ENCODE peak calls at places on chromosome 21, in ten cellular contexts. G is heart right ventricle, I is adrenal gland, K is tibial nerve, Y is psoas muscle, W is uterus, D is A673, H is cardiac muscle cell, P is GM23338, J is heart left ventricle. Z is an unnamed sample.

GRCh38 chr21:36860736-36861594 is 105.5 kb downstream of the HLCS start:
- DNase-seq in I (no peak), D (no peak), Y (no peak), H (peak; percentile 75), P (no peak), G (no peak), W (no peak), K (no peak), J (no peak), Z (peak; percentile 31)

GRCh38 chr21:17726047-17726446 is 93.1 kb downstream of the C21orf91 start:
- DNase-seq in J (no peak), H (no peak), W (no peak), Y (no peak), I (peak; percentile 2), P (peak; percentile 43), D (no peak), K (no peak), G (no peak), Z (no peak)

GRCh38 chr21:36709030-36709867 is 10.3 kb downstream of the SIM2 start:
- DNase-seq in J (no peak), D (no peak), H (no peak), K (no peak), G (no peak), P (peak; percentile 41), W (no peak), I (no peak), Y (no peak), Z (no peak)

GRCh38 chr21:46079357-46080170 is 18.3 kb upstream of the COL6A2 start:
- DNase-seq in H (peak; percentile 78), K (peak; percentile 40), I (no peak), D (peak; percentile 72), Y (peak; percentile 54), G (peak; percentile 36), J (peak; percentile 65), W (peak; percentile 71), P (no peak), Z (no peak)

GRCh38 chr21:40386301-40386911 is 460.6 kb downstream of the DSCAM start:
- DNase-seq in J (peak; percentile 69), Y (peak; percentile 57), G (peak; percentile 58), K (peak; percentile 39), H (peak; percentile 2), W (no peak), I (peak; percentile 79), D (peak; percentile 25), P (peak; percentile 69), Z (peak; percentile 81)

GRCh38 chr21:36989699-36990507 is 16.6 kb upstream of the RIPPLY3 start:
- DNase-seq in K (peak; percentile 80), I (peak; percentile 96), J (peak; percentile 97), W (peak; percentile 91), D (peak; percentile 95), G (peak; percentile 97), H (peak; percentile 96), Y (peak; percentile 98), P (peak; percentile 92), Z (peak; percentile 98)

GRCh38 chr21:21046063-21046462 is 47.9 kb downstream of the NCAM2 start:
- DNase-seq in I (no peak), H (no peak), Y (no peak), J (no peak), K (no peak), G (no peak), W (no peak), P (peak; percentile 51), D (no peak), Z (no peak)

GRCh38 chr21:16323586-16323985 is 593.8 kb downstream of the USP25 start:
- DNase-seq in H (no peak), P (no peak), I (no peak), G (no peak), W (no peak), K (no peak), D (no peak), Y (no peak), J (no peak), Z (no peak)

GRCh38 chr21:43767498-43767979 is 8.6 kb downstream of the CSTB start:
- DNase-seq in W (no peak), J (no peak), K (no peak), P (no peak), Y (no peak), I (no peak), H (no peak), G (no peak), D (no peak), Z (no peak)
- H3K27ac ChIP-seq in W (no peak overlapping the region), J (peak overlapping the region; percentile 40), K (peak overlapping the region; percentile 65), P (no peak overlapping the region), Y (no peak overlapping the region), I (no peak overlapping the region), H (no peak overlapping the region), G (no peak overlapping the region), D (peak overlapping the region; percentile 53), Z (no peak overlapping the region)

GRCh38 chr21:45074048-45074817 is at the start of gene ADARB1:
- DNase-seq in I (peak; percentile 45), H (peak; percentile 64), P (peak; percentile 74), G (peak; percentile 78), Y (peak; percentile 83), D (peak; percentile 81), J (peak; percentile 76), K (no peak), W (peak; percentile 50), Z (peak; percentile 64)

GRCh38 chr21:45076245-45076661 is 1.9 kb downstream of the ADARB1 start:
- DNase-seq in W (no peak), P (no peak), H (no peak), G (no peak), K (no peak), D (peak; percentile 12), I (no peak), Y (no peak), J (no peak), Z (no peak)

GRCh38 chr21:45073301-45074047 is 906 bp upstream of the ADARB1 start:
- DNase-seq in W (peak; percentile 38), I (peak; percentile 33), D (no peak), H (peak; percentile 40), J (no peak), Y (peak; percentile 63), G (no peak), K (no peak), P (peak; percentile 64), Z (peak; percentile 59)

GRCh38 chr21:45074818-45075605 is 632 bp downstream of the ADARB1 start:
- DNase-seq in Y (peak; percentile 69), D (peak; percentile 45), P (peak; percentile 69), J (no peak), I (peak; percentile 19), H (peak; percentile 34), K (no peak), W (no peak), G (peak; percentile 42), Z (no peak)

GRCh38 chr21:45075606-45076244 is 1.3 kb downstream of the ADARB1 start:
- DNase-seq in H (no peak), D (no peak), J (no peak), P (no peak), K (no peak), W (no peak), Y (no peak), G (no peak), I (no peak), Z (no peak)
- H3K4me1 ChIP-seq in H (no peaks in the 10 kb centered on the region), D (peaks cover 11% of the 10 kb centered on the region), J (peaks cover 30% of the 10 kb centered on the region), P (peaks cover 15% of the 10 kb centered on the region), K (peaks cover 41% of the 10 kb centered on the region), W (no peaks in the 10 kb centered on the region), Y (peaks cover 37% of the 10 kb centered on the region), G (peaks cover 24% of the 10 kb centered on the region), I (no peaks in the 10 kb centered on the region), Z (no peaks in the 10 kb centered on the region)

GRCh38 chr21:39097335-39097861 is 85.9 kb downstream of the PSMG1 start:
- DNase-seq in P (no peak), I (peak; percentile 45), G (no peak), Y (no peak), H (no peak), D (no peak), J (peak; percentile 58), K (no peak), W (no peak), Z (no peak)

GRCh38 chr21:39095681-39096080 is 87.6 kb downstream of the PSMG1 start:
- DNase-seq in K (no peak), Y (no peak), W (no peak), G (no peak), P (no peak), J (no peak), I (no peak), H (no peak), D (no peak), Z (no peak)

GRCh38 chr21:39094847-39095525 is 88.3 kb downstream of the PSMG1 start:
- DNase-seq in Y (no peak), W (no peak), J (no peak), H (peak; percentile 97), I (peak; percentile 48), D (peak; percentile 5), G (no peak), P (no peak), K (no peak), Z (no peak)

GRCh38 chr21:39097981-39098380 is 85.3 kb downstream of the PSMG1 start:
- DNase-seq in H (no peak), W (no peak), K (no peak), Y (no peak), G (no peak), I (no peak), P (no peak), D (no peak), J (no peak), Z (no peak)

DNA sequence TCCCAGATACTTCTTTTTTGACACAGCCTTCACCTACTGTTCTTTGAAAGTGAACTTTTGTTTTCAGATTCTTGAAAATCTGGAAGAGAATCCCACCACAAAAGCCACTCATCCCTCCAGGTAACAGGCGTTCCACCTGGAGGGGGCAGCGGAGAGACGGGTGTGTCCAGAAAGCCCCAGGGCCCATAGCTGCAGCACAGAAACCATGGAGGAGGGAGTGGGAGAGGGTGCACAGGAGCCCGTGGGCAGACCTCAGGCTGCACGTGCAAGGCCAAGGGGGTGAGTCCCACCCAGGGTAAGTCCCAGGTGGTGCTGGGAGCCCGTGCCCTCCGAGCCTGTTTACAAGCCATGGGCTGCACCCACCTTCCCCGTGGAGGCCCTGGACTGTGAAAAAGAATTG is 86.5 kb downstream of the PSMG1 start:
- DNase-seq in H (no peak), W (no peak), G (no peak), P (peak; percentile 76), D (no peak), J (no peak), Y (no peak), K (no peak), I (no peak), Z (no peak)
- TF ChIP-seq CTCF in H (no peak), W (no peak), G (no peak), P (peak; percentile 69), D (peak; percentile 9), J (no peak), Y (no peak), K (no peak), I (no peak), Z (no peak)

GRCh38 chr21:44684077-44684476 is 2.1 kb upstream of the KRTAP12-1 start:
- DNase-seq in D (no peak), Y (no peak), P (no peak), J (no peak), W (no peak), H (no peak), I (no peak), K (no peak), G (no peak), Z (no peak)

GRCh38 chr21:44686000-44686781 is 4.2 kb upstream of the KRTAP12-1 start:
- DNase-seq in D (peak; percentile 35), W (no peak), Y (no peak), I (no peak), K (no peak), G (no peak), H (no peak), J (no peak), P (peak; percentile 27), Z (no peak)

GRCh38 chr21:44684483-44684882 is 2.5 kb upstream of the KRTAP12-1 start:
- DNase-seq in P (no peak), Y (no peak), H (no peak), K (no peak), W (no peak), D (no peak), G (no peak), I (no peak), J (no peak), Z (no peak)

GRCh38 chr21:44687671-44688070 is 5.7 kb upstream of the KRTAP12-1 start:
- DNase-seq in Y (no peak), P (no peak), W (no peak), D (no peak), K (no peak), I (no peak), J (no peak), H (no peak), G (no peak), Z (no peak)

DNA sequence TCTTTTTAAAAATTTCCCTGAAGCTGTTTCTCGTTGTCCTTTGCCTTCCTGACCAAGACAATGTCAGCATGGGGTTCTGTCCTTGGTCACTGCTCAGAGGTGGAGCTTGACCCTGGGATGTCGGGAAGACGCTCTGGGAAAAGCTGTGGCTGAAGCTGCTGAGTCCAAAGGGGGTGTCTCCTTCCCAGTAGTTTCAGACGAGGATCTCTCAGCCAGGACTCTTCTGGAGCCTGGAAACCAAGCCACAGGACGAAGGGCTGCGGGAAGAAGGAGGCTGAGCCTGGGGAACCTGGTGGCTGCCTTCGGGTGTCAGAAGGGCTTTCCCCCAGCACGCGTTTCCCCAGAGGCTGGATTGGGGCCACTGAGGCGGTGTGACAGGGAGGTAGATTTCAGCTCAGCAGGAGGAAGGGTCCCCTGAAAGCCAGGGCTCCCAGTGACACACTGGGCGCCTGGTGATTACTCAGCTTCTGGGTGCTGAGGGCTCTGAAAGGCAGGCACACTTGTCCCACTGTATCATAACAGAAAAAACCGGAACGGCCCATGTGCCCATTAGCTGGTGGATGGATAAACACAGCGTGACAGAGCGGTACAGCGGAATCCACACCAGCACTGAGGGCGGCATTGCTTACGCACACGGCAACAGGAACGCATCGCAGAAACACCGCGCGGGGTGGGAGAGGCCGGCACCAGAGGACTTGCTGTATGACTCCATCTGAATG is 5.0 kb upstream of the KRTAP12-1 start:
- DNase-seq in I (no peak), P (peak; percentile 10), Y (no peak), G (no peak), D (no peak), H (no peak), J (no peak), K (no peak), W (no peak), Z (no peak)
- H3K27ac ChIP-seq in I (no peak overlapping the region), P (no peak overlapping the region), Y (no peak overlapping the region), G (no peak overlapping the region), D (peak overlapping the region; percentile 15), H (no peak overlapping the region), J (no peak overlapping the region), K (no peak overlapping the region), W (no peak overlapping the region), Z (no peak overlapping the region)

Z was measured in pancreas.